ENCODE peak calls at places on chromosomes 13 and 19, in nine cellular contexts. H, E, N, T, M, A, K, L and S are unnamed samples.

GRCh38 chr13:111925146-111925875 is 141.6 kb upstream of the SOX1 start:
- DNase-seq in M (no peak), N (no peak), A (no peak), E (no peak), T (no peak), H (no peak), L (no peak), K (no peak), S (no peak)

GRCh38 chr13:36475468-36475867 is 43.2 kb downstream of the CCNA1 start:
- DNase-seq in T (no peak), K (no peak), N (no peak), A (peak; percentile 43), E (peak; percentile 7), L (peak; percentile 2), H (no peak), M (no peak), S (no peak)

GRCh38 chr13:100517135-100517534 is 71.5 kb downstream of the GGACT start:
- DNase-seq in E (peak; percentile 48), A (no peak), N (no peak), H (no peak), K (no peak), T (no peak), L (no peak), M (no peak), S (no peak)

GRCh38 chr13:92312823-92313222 is 913.8 kb upstream of the GPC6 start:
- DNase-seq in L (no peak), H (no peak), N (no peak), A (no peak), K (no peak), E (no peak), T (no peak), M (no peak), S (no peak)

GRCh38 chr19:6064016-6064702 is 46.1 kb downstream of the RFX2 start:
- DNase-seq in E (peak; percentile 35), L (no peak), K (no peak), M (peak; percentile 19), A (no peak), N (no peak), H (no peak), T (no peak), S (no peak)

GRCh38 chr13:114108894-114109293 is 23.5 kb downstream of the RASA3 start:
- DNase-seq in K (no peak), E (no peak), A (peak; percentile 7), N (no peak), L (no peak), H (no peak), T (no peak), M (peak; percentile 13), S (no peak)

GRCh38 chr13:19863323-19864017 is at the start of gene ZMYM5:
- DNase-seq in L (peak; percentile 98), N (peak; percentile 93), A (peak; percentile 100), T (peak; percentile 95), K (peak; percentile 82), H (peak; percentile 96), M (peak; percentile 98), E (peak; percentile 98), S (peak; percentile 96)

GRCh38 chr13:112984954-112985802 is 16.2 kb downstream of the MCF2L start:
- DNase-seq in T (no peak), A (no peak), H (no peak), N (no peak), L (no peak), K (no peak), M (no peak), E (no peak), S (no peak)

GRCh38 chr19:964761-965694 is 19.1 kb upstream of the WDR18 start:
- DNase-seq in T (no peak), M (no peak), E (peak; percentile 65), A (no peak), L (no peak), N (no peak), H (no peak), K (no peak), S (no peak)

GRCh38 chr13:95588721-95589120 is 36.2 kb downstream of the CLDN10 start:
- DNase-seq in H (no peak), L (no peak), K (no peak), T (no peak), A (no peak), E (no peak), N (no peak), M (no peak), S (peak; percentile 36)

GRCh38 chr19:1250374-1251232 is 2.2 kb downstream of the MIDN start:
- DNase-seq in N (no peak), K (no peak), E (peak; percentile 80), A (peak; percentile 85), L (peak; percentile 40), T (peak; percentile 71), M (peak; percentile 76), H (no peak), S (no peak)

GRCh38 chr19:32691952-32692726 is 518 bp downstream of the NUDT19 start:
- DNase-seq in K (no peak), H (peak; percentile 66), N (peak; percentile 17), L (peak; percentile 48), A (peak; percentile 46), E (peak; percentile 85), M (peak; percentile 37), T (peak; percentile 56), S (no peak)

GRCh38 chr19:35143818-35144217 is 763 bp downstream of the FXYD7 start:
- DNase-seq in E (no peak), L (no peak), K (no peak), T (no peak), N (no peak), H (no peak), A (no peak), M (no peak), S (no peak)

GRCh38 chr13:48251616-48252081 is 18.6 kb downstream of the ITM2B start:
- DNase-seq in L (no peak), K (no peak), N (no peak), A (no peak), E (no peak), T (no peak), H (no peak), M (no peak), S (no peak)

GRCh38 chr19:1389033-1389940 is 5.6 kb downstream of the NDUFS7 start:
- DNase-seq in N (no peak), E (no peak), T (no peak), L (no peak), H (no peak), M (no peak), A (no peak), K (no peak), S (no peak)

GRCh38 chr13:97122381-97122996 is 99.6 kb upstream of the MBNL2 start:
- DNase-seq in T (no peak), M (no peak), H (peak; percentile 68), L (peak; percentile 77), A (no peak), E (peak; percentile 59), N (no peak), K (no peak), S (peak; percentile 77)
- H3K27ac ChIP-seq in T (no peak overlapping the region), M (no peak overlapping the region), H (peak overlapping the region; percentile 26), L (peak overlapping the region; percentile 94), A (no peak overlapping the region), E (peak overlapping the region; percentile 49), N (peak overlapping the region; percentile 5), K (peak overlapping the region; percentile 96), S (peak overlapping the region; percentile 64)

GRCh38 chr13:49497272-49497671 is 1.5 kb downstream of the PHF11 start:
- DNase-seq in N (no peak), L (no peak), K (no peak), E (no peak), H (no peak), A (no peak), T (no peak), M (no peak), S (no peak)

GRCh38 chr13:49499889-49500660 is 4.3 kb downstream of the PHF11 start:
- DNase-seq in E (no peak), A (no peak), H (peak; percentile 65), T (no peak), M (no peak), N (no peak), K (no peak), L (peak; percentile 63), S (peak; percentile 8)

GRCh38 chr13:49495783-49496762 is at the start of gene PHF11:
- DNase-seq in A (no peak), K (no peak), L (peak; percentile 64), E (peak; percentile 56), H (peak; percentile 83), N (peak; percentile 68), M (peak; percentile 72), T (peak; percentile 85), S (no peak)

GRCh38 chr13:49494645-49495044 is 1.1 kb upstream of the PHF11 start:
- DNase-seq in M (no peak), T (no peak), A (no peak), L (no peak), H (no peak), N (no peak), K (no peak), E (no peak), S (no peak)

GRCh38 chr13:49498211-49498610 is 2.5 kb downstream of the PHF11 start:
- DNase-seq in E (no peak), A (no peak), H (no peak), K (no peak), N (no peak), T (no peak), L (no peak), M (no peak), S (no peak)
- H3K27ac ChIP-seq in E (no peak overlapping the region), A (no peak overlapping the region), H (no peak overlapping the region), K (no peak overlapping the region), N (no peak overlapping the region), T (no peak overlapping the region), L (no peak overlapping the region), M (no peak overlapping the region), S (no peak overlapping the region)

GRCh38 chr19:47309608-47310007 is at the start of gene C5AR1:
- DNase-seq in N (no peak), A (no peak), H (no peak), E (no peak), K (no peak), T (no peak), M (no peak), L (no peak), S (no peak)
- H3K27ac ChIP-seq in N (peak within 1 kb of the TSS; percentile 72), A (no peak within 1 kb of the TSS), H (no peak within 1 kb of the TSS), E (peak within 1 kb of the TSS; percentile 74), K (no peak within 1 kb of the TSS), T (no peak within 1 kb of the TSS), M (no peak within 1 kb of the TSS), L (no peak within 1 kb of the TSS), S (peak within 1 kb of the TSS; percentile 46)

DNA sequence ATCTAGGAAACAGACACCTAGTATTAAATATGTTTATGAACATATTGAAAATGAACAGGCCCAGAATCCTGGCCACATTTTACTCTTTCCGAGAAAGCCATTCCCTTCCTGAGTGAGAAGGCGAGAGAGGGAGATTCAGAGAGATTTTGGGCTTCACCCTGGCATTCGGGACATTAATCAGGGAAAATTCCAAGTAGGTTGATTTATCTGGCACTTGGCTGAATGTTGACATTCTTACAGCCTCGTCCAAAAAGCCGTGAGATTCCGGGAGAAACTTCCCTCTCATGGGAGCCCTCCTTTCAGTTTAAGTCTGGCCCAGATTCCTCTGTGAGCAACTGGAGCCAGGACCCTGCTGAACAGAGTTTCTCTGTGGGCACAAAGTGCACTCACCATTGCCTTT is 129.2 kb upstream of the PEG3 start:
- DNase-seq in K (no peak), L (no peak), H (no peak), N (no peak), E (no peak), T (no peak), M (peak; percentile 40), A (no peak), S (no peak)
- H3K27ac ChIP-seq in K (no peak overlapping the region), L (no peak overlapping the region), H (no peak overlapping the region), N (no peak overlapping the region), E (no peak overlapping the region), T (no peak overlapping the region), M (peak overlapping the region; percentile 96), A (no peak overlapping the region), S (no peak overlapping the region)